ENCODE peak calls at places on chromosomes 13 and 19, in six cellular contexts. N, W, S, H, C and U are unnamed samples.

GRCh38 chr13:111946214-111946613 is 120.7 kb upstream of the SOX1 start:
- DNase-seq in N (no peak), H (no peak), S (no peak), C (no peak), W (no peak), U (no peak)

GRCh38 chr19:28701491-28701890 is 511.5 kb downstream of the UQCRFS1 start:
- DNase-seq in H (no peak), W (no peak), C (no peak), N (no peak), S (no peak), U (no peak)

GRCh38 chr13:75495938-75496337 is 14.0 kb upstream of the TBC1D4 start:
- DNase-seq in S (no peak), C (no peak), H (no peak), W (no peak), N (no peak), U (no peak)

GRCh38 chr13:27638521-27638920 is 16.8 kb downstream of the POLR1D start:
- DNase-seq in W (no peak), S (no peak), C (no peak), N (peak; percentile 42), H (no peak), U (no peak)

GRCh38 chr19:9078651-9079050 is 8.2 kb upstream of the OR1M1 start:
- DNase-seq in S (no peak), N (no peak), C (no peak), W (no peak), H (no peak), U (no peak)

GRCh38 chr19:52592301-52592700 is 22.2 kb downstream of the ZNF701 start:
- DNase-seq in W (no peak), S (no peak), H (peak; percentile 25), C (no peak), N (no peak), U (no peak)

GRCh38 chr19:28586501-28586900 is 626.5 kb downstream of the UQCRFS1 start:
- DNase-seq in H (no peak), N (no peak), C (no peak), S (no peak), W (no peak), U (no peak)

GRCh38 chr13:33999830-34000605 is 182.1 kb downstream of the RFC3 start:
- DNase-seq in C (no peak), N (no peak), H (no peak), S (no peak), W (no peak), U (no peak)

GRCh38 chr19:35712529-35712909 is 5.3 kb upstream of the KMT2B start:
- DNase-seq in S (no peak), C (no peak), N (no peak), W (no peak), H (no peak), U (no peak)

GRCh38 chr13:111929036-111929616 is 137.8 kb upstream of the SOX1 start:
- DNase-seq in H (no peak), W (no peak), S (no peak), C (no peak), N (no peak), U (no peak)

GRCh38 chr13:106919638-106920037 is 351.7 kb upstream of the ARGLU1 start:
- DNase-seq in W (no peak), C (no peak), N (peak; percentile 99), S (no peak), H (no peak), U (no peak)

GRCh38 chr13:98473135-98473791 is 103.6 kb downstream of the STK24 start:
- DNase-seq in H (no peak), N (no peak), C (no peak), S (no peak), W (no peak), U (no peak)

GRCh38 chr13:111567637-111568036 is 247.2 kb downstream of the TEX29 start:
- DNase-seq in H (no peak), S (no peak), W (no peak), N (no peak), C (no peak), U (no peak)

GRCh38 chr13:23365652-23366051 is 67.8 kb downstream of the SACS start:
- DNase-seq in N (no peak), S (no peak), H (no peak), C (no peak), W (no peak), U (no peak)

GRCh38 chr19:3387645-3388589 is 21.5 kb downstream of the NFIC start:
- DNase-seq in H (peak; percentile 98), S (peak; percentile 68), N (peak; percentile 68), C (no peak), W (no peak), U (no peak)

DNA sequence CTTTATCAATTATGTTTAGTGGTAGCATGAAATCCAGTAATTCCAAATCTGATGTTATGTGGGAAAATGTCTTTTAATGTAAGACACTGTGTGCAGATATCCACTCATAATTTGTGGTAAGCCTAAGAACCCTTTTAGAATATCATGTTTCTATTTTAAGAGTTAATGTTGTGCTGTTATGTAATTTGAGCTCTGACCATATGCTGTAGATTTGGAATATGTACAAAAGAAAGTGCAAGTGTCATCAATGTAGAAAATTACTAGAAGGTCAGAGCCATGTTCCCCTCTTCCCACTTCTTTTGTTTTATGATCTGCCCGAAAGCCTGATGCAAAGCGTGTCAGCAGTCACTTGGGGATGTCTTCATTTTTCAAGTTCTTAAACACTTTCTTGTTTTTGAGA is 44.5 kb downstream of the SCEL start:
- DNase-seq in H (no peak), N (no peak), C (no peak), W (no peak), S (no peak), U (no peak)
- H3K4me1 ChIP-seq in H (no peaks in the 10 kb centered on the region), N (no peaks in the 10 kb centered on the region), C (no peaks in the 10 kb centered on the region), W (no peaks in the 10 kb centered on the region), S (no peaks in the 10 kb centered on the region), U (no peaks in the 10 kb centered on the region)

GRCh38 chr13:46858776-46859175 is 38.1 kb downstream of the HTR2A start:
- DNase-seq in S (no peak), H (no peak), C (no peak), W (no peak), N (no peak), U (no peak)
- TF ChIP-seq MAX in S (no peak), H (no peak), C (no peak), W (no peak), N (no peak), U (no peak)

GRCh38 chr19:13841339-13842293 is 35.3 kb upstream of the NANOS3 start:
- DNase-seq in W (no peak), S (peak; percentile 53), C (no peak), H (peak; percentile 50), N (no peak), U (no peak)

GRCh38 chr19:13843104-13843921 is 33.6 kb upstream of the NANOS3 start:
- DNase-seq in H (peak; percentile 58), W (no peak), S (peak; percentile 86), C (no peak), N (peak; percentile 59), U (no peak)

GRCh38 chr19:13842294-13843103 is 34.4 kb upstream of the NANOS3 start:
- DNase-seq in S (peak; percentile 82), N (peak; percentile 70), C (no peak), W (no peak), H (peak; percentile 87), U (no peak)

GRCh38 chr19:13846533-13847032 is 30.4 kb upstream of the NANOS3 start:
- DNase-seq in C (peak; percentile 85), S (peak; percentile 97), N (peak; percentile 88), W (peak; percentile 90), H (peak; percentile 89), U (peak; percentile 83)

DNA sequence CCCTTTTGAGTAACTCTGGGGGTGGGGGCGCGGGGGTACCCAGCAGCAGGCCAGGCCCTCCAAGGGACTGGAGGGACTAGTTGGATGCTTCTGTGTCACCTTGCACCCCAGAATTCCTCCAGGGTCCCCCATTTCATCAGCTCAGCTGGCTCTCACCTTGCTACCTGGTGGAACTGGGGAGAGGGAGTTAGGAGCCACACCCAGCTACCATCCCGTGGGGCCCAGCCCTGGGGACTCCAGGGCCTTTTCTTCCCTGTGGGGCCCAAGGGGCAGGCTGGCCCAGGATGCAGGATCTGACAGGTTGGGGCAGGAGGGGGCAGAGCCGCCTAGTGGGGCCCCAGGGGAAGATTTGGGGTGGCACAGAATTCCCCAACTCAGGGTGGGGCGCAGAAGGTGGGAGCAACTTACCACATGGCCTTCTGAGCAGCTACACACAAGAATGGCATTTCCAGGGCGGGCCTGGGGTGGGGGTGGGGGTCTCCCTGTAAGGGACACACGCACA is 32.8 kb upstream of the NANOS3 start:
- DNase-seq in C (no peak), S (peak; percentile 78), W (no peak), H (no peak), N (no peak), U (peak; percentile 53)
- H3K4me1 ChIP-seq in C (peaks cover 51% of the 10 kb centered on the region), S (peaks cover 46% of the 10 kb centered on the region), W (peaks cover 87% of the 10 kb centered on the region), H (peaks cover 30% of the 10 kb centered on the region), N (peaks cover 27% of the 10 kb centered on the region), U (no peaks in the 10 kb centered on the region)

GRCh38 chr19:39237200-39238184 is 7.3 kb downstream of the IFNL3 start:
- DNase-seq in S (peak; percentile 33), H (no peak), N (no peak), C (peak; percentile 45), W (peak; percentile 3), U (no peak)

GRCh38 chr19:39238944-39239343 is 5.9 kb downstream of the IFNL3 start:
- DNase-seq in H (no peak), S (no peak), N (no peak), C (no peak), W (no peak), U (no peak)

GRCh38 chr19:39238209-39238608 is 6.6 kb downstream of the IFNL3 start:
- DNase-seq in H (no peak), W (no peak), N (no peak), C (no peak), S (no peak), U (no peak)

GRCh38 chr19:39232708-39233107 is 12.1 kb downstream of the IFNL3 start:
- DNase-seq in C (no peak), S (no peak), N (no peak), W (no peak), H (no peak), U (no peak)

DNA sequence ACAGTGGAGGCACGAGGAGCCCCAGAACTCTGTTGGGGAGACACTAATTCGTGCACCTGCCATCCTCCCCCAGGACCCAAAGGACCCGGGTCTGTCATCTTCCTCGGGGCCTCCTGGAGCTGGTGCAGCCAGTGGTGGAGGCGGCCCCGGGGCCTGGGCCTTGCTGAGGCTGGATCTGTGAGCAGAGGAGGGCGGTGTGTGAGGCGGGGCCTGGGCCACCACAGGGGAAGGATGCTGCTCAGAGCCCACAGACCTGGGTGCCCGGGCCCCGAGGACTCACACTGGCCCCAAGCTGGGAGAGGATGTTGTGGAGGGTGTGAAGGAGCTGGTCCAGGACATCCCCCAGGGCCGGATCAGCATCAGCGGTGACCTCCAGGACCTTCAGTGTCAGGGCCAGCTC is 8.3 kb downstream of the IFNL3 start:
- DNase-seq in C (no peak), S (no peak), H (no peak), W (no peak), N (no peak), U (no peak)
- TF ChIP-seq MAX in C (no peak), S (no peak), H (no peak), W (no peak), N (no peak), U (no peak)